ENCODE peak calls at places on chromosomes 7 and 10, in eight cellular contexts. F is activated naive CD4-positive, alpha-beta T cell treated with anti-CD3 and anti-CD28 coated beads for 36 hours; J is NCI-H1694 treated with DMSO at 0.1 percent for 48 hours; Y is fibroblast of gingiva; U is HEK293T; R is H7; S is B cell; K is GM20000. O is an unnamed sample.

GRCh38 chr10:127243490-127244272 is 47.3 kb upstream of the INSYN2A start:
- DNase-seq in J (no peak), F (peak; percentile 57), R (peak; percentile 63), Y (no peak), S (no peak), U (peak; percentile 73), K (no peak), O (peak; percentile 30)

GRCh38 chr7:108181073-108181985 is 51.2 kb upstream of the LAMB4 start:
- DNase-seq in F (no peak), R (peak; percentile 41), J (peak; percentile 70), K (peak; percentile 42), U (peak; percentile 37), Y (peak; percentile 44), S (peak; percentile 35), O (peak; percentile 16)

GRCh38 chr10:46298346-46299266 is 11.8 kb downstream of the ANTXRL start:
- DNase-seq in S (no peak), F (no peak), U (no peak), K (no peak), J (no peak), Y (no peak), R (no peak), O (no peak)

GRCh38 chr10:118369806-118370205 is 27.7 kb upstream of the FAM204A start:
- DNase-seq in J (peak; percentile 27), F (no peak), R (no peak), U (no peak), Y (no peak), S (no peak), K (no peak), O (no peak)

GRCh38 chr7:151117565-151117964 is 31.3 kb downstream of the AGAP3 start:
- DNase-seq in S (no peak), J (no peak), Y (no peak), R (no peak), K (no peak), U (no peak), F (peak; percentile 41), O (peak; percentile 42)

GRCh38 chr7:80210400-80210799 is 75.8 kb downstream of the GNAI1 start:
- DNase-seq in F (no peak), R (no peak), S (no peak), J (no peak), K (no peak), U (no peak), Y (peak; percentile 24), O (no peak)

GRCh38 chr10:72690071-72690755 is 1.7 kb upstream of the MCU start:
- DNase-seq in J (no peak), R (no peak), S (no peak), F (no peak), U (no peak), K (no peak), Y (peak; percentile 51), O (no peak)

GRCh38 chr7:91247497-91247896 is 16.7 kb upstream of the FZD1 start:
- DNase-seq in S (no peak), R (no peak), J (no peak), Y (no peak), U (no peak), F (no peak), K (no peak), O (no peak)

GRCh38 chr10:21502371-21502765 is 23.1 kb downstream of the SKIDA1 start:
- DNase-seq in K (no peak), Y (no peak), J (no peak), U (no peak), S (no peak), R (no peak), F (no peak), O (no peak)

GRCh38 chr7:48140001-48140681 is 31.1 kb upstream of the ABCA13 start:
- DNase-seq in K (no peak), U (no peak), Y (peak; percentile 36), R (no peak), S (no peak), F (no peak), J (no peak), O (no peak)

GRCh38 chr7:149759111-149759510 is 14.3 kb downstream of the ZNF467 start:
- DNase-seq in J (no peak), F (no peak), K (no peak), R (peak; percentile 58), S (no peak), U (no peak), Y (no peak), O (no peak)

O was measured in naive thymus-derived CD4-positive, alpha-beta T cell.